ENCODE peak calls at places on chromosomes 7 and 10, in eight cellular contexts. One of them, this sample, is unnamed.

GRCh38 chr10:99906470-99906869 is 103.3 kb downstream of the DNMBP start:
- DNase-seq in activated CD8-positive, alpha-beta memory T cell treated with anti-CD3 and anti-CD28 coated beads for 1 hour: no peak
- DNase-seq in NCI-H82: no peak
- DNase-seq in cardiac septum: no peak
- DNase-seq in psoas muscle: peak
- DNase-seq in stimulated activated CD4-positive, alpha-beta T cell treated with anti-CD3 and anti-CD28 coated beads, TNF-alpha, amount 100 ng/mL, for 24 hours: no peak
- DNase-seq in HEK293T: no peak
- DNase-seq in Panc1: peak
- DNase-seq in this sample: no peak

GRCh38 chr10:11993834-11994468 is 48.7 kb downstream of the UPF2 start:
- DNase-seq in Panc1: no peak
- DNase-seq in cardiac septum: no peak
- DNase-seq in NCI-H82: no peak
- DNase-seq in psoas muscle: no peak
- DNase-seq in activated CD8-positive, alpha-beta memory T cell treated with anti-CD3 and anti-CD28 coated beads for 1 hour: no peak
- DNase-seq in HEK293T: no peak
- DNase-seq in stimulated activated CD4-positive, alpha-beta T cell treated with anti-CD3 and anti-CD28 coated beads, TNF-alpha, amount 100 ng/mL, for 24 hours: no peak
- DNase-seq in this sample: no peak

GRCh38 chr10:77643795-77644468 is 6.3 kb upstream of the KCNMA1 start:
- DNase-seq in cardiac septum: no peak
- DNase-seq in activated CD8-positive, alpha-beta memory T cell treated with anti-CD3 and anti-CD28 coated beads for 1 hour: no peak
- DNase-seq in Panc1: no peak
- DNase-seq in stimulated activated CD4-positive, alpha-beta T cell treated with anti-CD3 and anti-CD28 coated beads, TNF-alpha, amount 100 ng/mL, for 24 hours: no peak
- DNase-seq in psoas muscle: no peak
- DNase-seq in NCI-H82: peak
- DNase-seq in HEK293T: peak
- DNase-seq in this sample: peak

GRCh38 chr7:74254858-74255379 is 720 bp upstream of the RFC2 start:
- DNase-seq in HEK293T: no peak
- DNase-seq in NCI-H82: no peak
- DNase-seq in cardiac septum: no peak
- DNase-seq in activated CD8-positive, alpha-beta memory T cell treated with anti-CD3 and anti-CD28 coated beads for 1 hour: no peak
- DNase-seq in stimulated activated CD4-positive, alpha-beta T cell treated with anti-CD3 and anti-CD28 coated beads, TNF-alpha, amount 100 ng/mL, for 24 hours: no peak
- DNase-seq in psoas muscle: no peak
- DNase-seq in Panc1: no peak
- DNase-seq in this sample: no peak

GRCh38 chr10:34343764-34344163 is 471.3 kb downstream of the PARD3 start:
- DNase-seq in cardiac septum: no peak
- DNase-seq in NCI-H82: no peak
- DNase-seq in HEK293T: no peak
- DNase-seq in stimulated activated CD4-positive, alpha-beta T cell treated with anti-CD3 and anti-CD28 coated beads, TNF-alpha, amount 100 ng/mL, for 24 hours: no peak
- DNase-seq in activated CD8-positive, alpha-beta memory T cell treated with anti-CD3 and anti-CD28 coated beads for 1 hour: no peak
- DNase-seq in psoas muscle: no peak
- DNase-seq in Panc1: no peak
- DNase-seq in this sample: peak

GRCh38 chr10:87931836-87932230 is 68.4 kb downstream of the PTEN start:
- DNase-seq in NCI-H82: no peak
- DNase-seq in cardiac septum: no peak
- DNase-seq in activated CD8-positive, alpha-beta memory T cell treated with anti-CD3 and anti-CD28 coated beads for 1 hour: no peak
- DNase-seq in psoas muscle: no peak
- DNase-seq in stimulated activated CD4-positive, alpha-beta T cell treated with anti-CD3 and anti-CD28 coated beads, TNF-alpha, amount 100 ng/mL, for 24 hours: no peak
- DNase-seq in HEK293T: no peak
- DNase-seq in Panc1: no peak
- DNase-seq in this sample: peak

GRCh38 chr7:150378115-150378852 is 846 bp upstream of the ZNF775 start:
- DNase-seq in HEK293T: peak
- DNase-seq in cardiac septum: no peak
- DNase-seq in activated CD8-positive, alpha-beta memory T cell treated with anti-CD3 and anti-CD28 coated beads for 1 hour: peak
- DNase-seq in psoas muscle: peak
- DNase-seq in stimulated activated CD4-positive, alpha-beta T cell treated with anti-CD3 and anti-CD28 coated beads, TNF-alpha, amount 100 ng/mL, for 24 hours: no peak
- DNase-seq in NCI-H82: peak
- DNase-seq in Panc1: no peak
- DNase-seq in this sample: peak

GRCh38 chr10:73888514-73888913 is 14.2 kb upstream of the CAMK2G start:
- DNase-seq in stimulated activated CD4-positive, alpha-beta T cell treated with anti-CD3 and anti-CD28 coated beads, TNF-alpha, amount 100 ng/mL, for 24 hours: no peak
- DNase-seq in NCI-H82: no peak
- DNase-seq in Panc1: no peak
- DNase-seq in cardiac septum: no peak
- DNase-seq in activated CD8-positive, alpha-beta memory T cell treated with anti-CD3 and anti-CD28 coated beads for 1 hour: no peak
- DNase-seq in HEK293T: no peak
- DNase-seq in psoas muscle: peak
- DNase-seq in this sample: peak

GRCh38 chr10:123558651-123559050 is 107.5 kb upstream of the GPR26 start:
- DNase-seq in stimulated activated CD4-positive, alpha-beta T cell treated with anti-CD3 and anti-CD28 coated beads, TNF-alpha, amount 100 ng/mL, for 24 hours: no peak
- DNase-seq in NCI-H82: no peak
- DNase-seq in cardiac septum: no peak
- DNase-seq in activated CD8-positive, alpha-beta memory T cell treated with anti-CD3 and anti-CD28 coated beads for 1 hour: no peak
- DNase-seq in psoas muscle: no peak
- DNase-seq in HEK293T: no peak
- DNase-seq in Panc1: no peak
- DNase-seq in this sample: no peak

GRCh38 chr7:114026486-114027089 is 107.8 kb upstream of the PPP1R3A start:
- DNase-seq in psoas muscle: no peak
- DNase-seq in Panc1: peak
- DNase-seq in HEK293T: peak
- DNase-seq in NCI-H82: peak
- DNase-seq in stimulated activated CD4-positive, alpha-beta T cell treated with anti-CD3 and anti-CD28 coated beads, TNF-alpha, amount 100 ng/mL, for 24 hours: no peak
- DNase-seq in activated CD8-positive, alpha-beta memory T cell treated with anti-CD3 and anti-CD28 coated beads for 1 hour: no peak
- DNase-seq in cardiac septum: no peak
- DNase-seq in this sample: peak

GRCh38 chr7:33400214-33400538 is 270.8 kb downstream of the BBS9 start:
- DNase-seq in activated CD8-positive, alpha-beta memory T cell treated with anti-CD3 and anti-CD28 coated beads for 1 hour: no peak
- DNase-seq in cardiac septum: no peak
- DNase-seq in psoas muscle: no peak
- DNase-seq in stimulated activated CD4-positive, alpha-beta T cell treated with anti-CD3 and anti-CD28 coated beads, TNF-alpha, amount 100 ng/mL, for 24 hours: no peak
- DNase-seq in Panc1: no peak
- DNase-seq in NCI-H82: no peak
- DNase-seq in HEK293T: no peak
- DNase-seq in this sample: no peak

GRCh38 chr7:73865738-73866445 is 4.9 kb downstream of the TMEM270 start:
- DNase-seq in psoas muscle: peak
- DNase-seq in Panc1: no peak
- DNase-seq in HEK293T: no peak
- DNase-seq in cardiac septum: no peak
- DNase-seq in stimulated activated CD4-positive, alpha-beta T cell treated with anti-CD3 and anti-CD28 coated beads, TNF-alpha, amount 100 ng/mL, for 24 hours: no peak
- DNase-seq in NCI-H82: peak
- DNase-seq in activated CD8-positive, alpha-beta memory T cell treated with anti-CD3 and anti-CD28 coated beads for 1 hour: no peak
- DNase-seq in this sample: peak

GRCh38 chr10:26438534-26439269 is 561 bp downstream of the APBB1IP start:
- DNase-seq in NCI-H82: no peak
- DNase-seq in HEK293T: no peak
- DNase-seq in psoas muscle: peak
- DNase-seq in activated CD8-positive, alpha-beta memory T cell treated with anti-CD3 and anti-CD28 coated beads for 1 hour: peak
- DNase-seq in Panc1: no peak
- DNase-seq in cardiac septum: peak
- DNase-seq in stimulated activated CD4-positive, alpha-beta T cell treated with anti-CD3 and anti-CD28 coated beads, TNF-alpha, amount 100 ng/mL, for 24 hours: peak
- DNase-seq in this sample: peak

GRCh38 chr7:93055543-93056107 is 62.2 kb downstream of the SAMD9 start:
- DNase-seq in stimulated activated CD4-positive, alpha-beta T cell treated with anti-CD3 and anti-CD28 coated beads, TNF-alpha, amount 100 ng/mL, for 24 hours: no peak
- DNase-seq in cardiac septum: no peak
- DNase-seq in activated CD8-positive, alpha-beta memory T cell treated with anti-CD3 and anti-CD28 coated beads for 1 hour: no peak
- DNase-seq in NCI-H82: peak
- DNase-seq in HEK293T: peak
- DNase-seq in psoas muscle: no peak
- DNase-seq in Panc1: peak
- DNase-seq in this sample: peak

GRCh38 chr10:70272925-70273316 is 10.9 kb downstream of the NPFFR1 start:
- DNase-seq in stimulated activated CD4-positive, alpha-beta T cell treated with anti-CD3 and anti-CD28 coated beads, TNF-alpha, amount 100 ng/mL, for 24 hours: no peak
- DNase-seq in HEK293T: peak
- DNase-seq in psoas muscle: no peak
- DNase-seq in Panc1: no peak
- DNase-seq in cardiac septum: no peak
- DNase-seq in activated CD8-positive, alpha-beta memory T cell treated with anti-CD3 and anti-CD28 coated beads for 1 hour: no peak
- DNase-seq in NCI-H82: no peak
- DNase-seq in this sample: peak

GRCh38 chr10:6920072-6921019 is 340.3 kb upstream of the PRKCQ start:
- DNase-seq in cardiac septum: peak
- DNase-seq in activated CD8-positive, alpha-beta memory T cell treated with anti-CD3 and anti-CD28 coated beads for 1 hour: peak
- DNase-seq in HEK293T: peak
- DNase-seq in Panc1: peak
- DNase-seq in NCI-H82: peak
- DNase-seq in stimulated activated CD4-positive, alpha-beta T cell treated with anti-CD3 and anti-CD28 coated beads, TNF-alpha, amount 100 ng/mL, for 24 hours: peak
- DNase-seq in psoas muscle: peak
- DNase-seq in this sample: peak

GRCh38 chr7:87875151-87876039 is 765 bp downstream of the SLC25A40 start:
- DNase-seq in HEK293T: peak
- DNase-seq in NCI-H82: peak
- DNase-seq in Panc1: no peak
- DNase-seq in activated CD8-positive, alpha-beta memory T cell treated with anti-CD3 and anti-CD28 coated beads for 1 hour: no peak
- DNase-seq in stimulated activated CD4-positive, alpha-beta T cell treated with anti-CD3 and anti-CD28 coated beads, TNF-alpha, amount 100 ng/mL, for 24 hours: no peak
- DNase-seq in psoas muscle: no peak
- DNase-seq in cardiac septum: no peak
- DNase-seq in this sample: no peak

GRCh38 chr7:30278849-30279505 is 5.4 kb upstream of the ZNRF2 start:
- DNase-seq in cardiac septum: no peak
- DNase-seq in NCI-H82: no peak
- DNase-seq in stimulated activated CD4-positive, alpha-beta T cell treated with anti-CD3 and anti-CD28 coated beads, TNF-alpha, amount 100 ng/mL, for 24 hours: no peak
- DNase-seq in HEK293T: no peak
- DNase-seq in psoas muscle: no peak
- DNase-seq in Panc1: no peak
- DNase-seq in activated CD8-positive, alpha-beta memory T cell treated with anti-CD3 and anti-CD28 coated beads for 1 hour: no peak
- DNase-seq in this sample: no peak

GRCh38 chr10:14884082-14884481 is 5.4 kb downstream of the SUV39H2 start:
- DNase-seq in Panc1: no peak
- DNase-seq in cardiac septum: no peak
- DNase-seq in stimulated activated CD4-positive, alpha-beta T cell treated with anti-CD3 and anti-CD28 coated beads, TNF-alpha, amount 100 ng/mL, for 24 hours: no peak
- DNase-seq in activated CD8-positive, alpha-beta memory T cell treated with anti-CD3 and anti-CD28 coated beads for 1 hour: no peak
- DNase-seq in HEK293T: no peak
- DNase-seq in psoas muscle: no peak
- DNase-seq in NCI-H82: no peak
- DNase-seq in this sample: no peak

GRCh38 chr7:91079491-91079890 is 184.7 kb upstream of the FZD1 start:
- DNase-seq in cardiac septum: no peak
- DNase-seq in stimulated activated CD4-positive, alpha-beta T cell treated with anti-CD3 and anti-CD28 coated beads, TNF-alpha, amount 100 ng/mL, for 24 hours: no peak
- DNase-seq in NCI-H82: no peak
- DNase-seq in activated CD8-positive, alpha-beta memory T cell treated with anti-CD3 and anti-CD28 coated beads for 1 hour: no peak
- DNase-seq in Panc1: no peak
- DNase-seq in HEK293T: no peak
- DNase-seq in psoas muscle: no peak
- DNase-seq in this sample: peak

GRCh38 chr10:35545878-35546631 is 59.1 kb upstream of the GJD4 start:
- DNase-seq in activated CD8-positive, alpha-beta memory T cell treated with anti-CD3 and anti-CD28 coated beads for 1 hour: no peak
- DNase-seq in cardiac septum: no peak
- DNase-seq in stimulated activated CD4-positive, alpha-beta T cell treated with anti-CD3 and anti-CD28 coated beads, TNF-alpha, amount 100 ng/mL, for 24 hours: no peak
- DNase-seq in HEK293T: no peak
- DNase-seq in Panc1: no peak
- DNase-seq in NCI-H82: no peak
- DNase-seq in psoas muscle: no peak
- DNase-seq in this sample: peak

GRCh38 chr7:107528461-107528860 is 35.3 kb downstream of the COG5 start:
- DNase-seq in NCI-H82: no peak
- DNase-seq in activated CD8-positive, alpha-beta memory T cell treated with anti-CD3 and anti-CD28 coated beads for 1 hour: no peak
- DNase-seq in cardiac septum: no peak
- DNase-seq in Panc1: no peak
- DNase-seq in stimulated activated CD4-positive, alpha-beta T cell treated with anti-CD3 and anti-CD28 coated beads, TNF-alpha, amount 100 ng/mL, for 24 hours: no peak
- DNase-seq in HEK293T: no peak
- DNase-seq in psoas muscle: no peak
- DNase-seq in this sample: peak

GRCh38 chr7:67413670-67414069 is 417.0 kb downstream of the TYW1 start:
- DNase-seq in HEK293T: no peak
- DNase-seq in NCI-H82: no peak
- DNase-seq in cardiac septum: no peak
- DNase-seq in stimulated activated CD4-positive, alpha-beta T cell treated with anti-CD3 and anti-CD28 coated beads, TNF-alpha, amount 100 ng/mL, for 24 hours: no peak
- DNase-seq in psoas muscle: no peak
- DNase-seq in Panc1: no peak
- DNase-seq in activated CD8-positive, alpha-beta memory T cell treated with anti-CD3 and anti-CD28 coated beads for 1 hour: no peak
- DNase-seq in this sample: no peak

GRCh38 chr7:374706-375490 is 84.9 kb downstream of the FOXL3 start:
- DNase-seq in stimulated activated CD4-positive, alpha-beta T cell treated with anti-CD3 and anti-CD28 coated beads, TNF-alpha, amount 100 ng/mL, for 24 hours: no peak
- DNase-seq in Panc1: no peak
- DNase-seq in HEK293T: no peak
- DNase-seq in psoas muscle: peak
- DNase-seq in cardiac septum: peak
- DNase-seq in activated CD8-positive, alpha-beta memory T cell treated with anti-CD3 and anti-CD28 coated beads for 1 hour: no peak
- DNase-seq in NCI-H82: no peak
- DNase-seq in this sample: no peak

GRCh38 chr7:84204655-84205054 is 10.1 kb upstream of the SEMA3A start:
- DNase-seq in HEK293T: no peak
- DNase-seq in psoas muscle: no peak
- DNase-seq in stimulated activated CD4-positive, alpha-beta T cell treated with anti-CD3 and anti-CD28 coated beads, TNF-alpha, amount 100 ng/mL, for 24 hours: no peak
- DNase-seq in activated CD8-positive, alpha-beta memory T cell treated with anti-CD3 and anti-CD28 coated beads for 1 hour: no peak
- DNase-seq in NCI-H82: no peak
- DNase-seq in Panc1: no peak
- DNase-seq in cardiac septum: no peak
- DNase-seq in this sample: no peak

GRCh38 chr7:107691713-107692112 is 31.1 kb downstream of the SLC26A4 start:
- DNase-seq in Panc1: no peak
- DNase-seq in psoas muscle: no peak
- DNase-seq in stimulated activated CD4-positive, alpha-beta T cell treated with anti-CD3 and anti-CD28 coated beads, TNF-alpha, amount 100 ng/mL, for 24 hours: no peak
- DNase-seq in cardiac septum: no peak
- DNase-seq in NCI-H82: peak
- DNase-seq in HEK293T: no peak
- DNase-seq in activated CD8-positive, alpha-beta memory T cell treated with anti-CD3 and anti-CD28 coated beads for 1 hour: no peak
- DNase-seq in this sample: no peak

GRCh38 chr10:89092981-89093380 is 102.4 kb downstream of the FAS start:
- DNase-seq in stimulated activated CD4-positive, alpha-beta T cell treated with anti-CD3 and anti-CD28 coated beads, TNF-alpha, amount 100 ng/mL, for 24 hours: no peak
- DNase-seq in Panc1: no peak
- DNase-seq in cardiac septum: no peak
- DNase-seq in psoas muscle: no peak
- DNase-seq in HEK293T: no peak
- DNase-seq in NCI-H82: no peak
- DNase-seq in activated CD8-positive, alpha-beta memory T cell treated with anti-CD3 and anti-CD28 coated beads for 1 hour: no peak
- DNase-seq in this sample: no peak

GRCh38 chr7:18356195-18356645 is 139.3 kb upstream of the HDAC9 start:
- DNase-seq in stimulated activated CD4-positive, alpha-beta T cell treated with anti-CD3 and anti-CD28 coated beads, TNF-alpha, amount 100 ng/mL, for 24 hours: no peak
- DNase-seq in NCI-H82: peak
- DNase-seq in HEK293T: peak
- DNase-seq in activated CD8-positive, alpha-beta memory T cell treated with anti-CD3 and anti-CD28 coated beads for 1 hour: no peak
- DNase-seq in psoas muscle: no peak
- DNase-seq in cardiac septum: no peak
- DNase-seq in Panc1: peak
- DNase-seq in this sample: peak

GRCh38 chr10:47374611-47375536 is 9.2 kb downstream of the ZNF488 start:
- DNase-seq in stimulated activated CD4-positive, alpha-beta T cell treated with anti-CD3 and anti-CD28 coated beads, TNF-alpha, amount 100 ng/mL, for 24 hours: no peak
- DNase-seq in activated CD8-positive, alpha-beta memory T cell treated with anti-CD3 and anti-CD28 coated beads for 1 hour: no peak
- DNase-seq in cardiac septum: no peak
- DNase-seq in HEK293T: no peak
- DNase-seq in Panc1: no peak
- DNase-seq in NCI-H82: no peak
- DNase-seq in psoas muscle: peak
- DNase-seq in this sample: peak

GRCh38 chr10:113381906-113382562 is 170.8 kb upstream of the HABP2 start:
- DNase-seq in stimulated activated CD4-positive, alpha-beta T cell treated with anti-CD3 and anti-CD28 coated beads, TNF-alpha, amount 100 ng/mL, for 24 hours: no peak
- DNase-seq in psoas muscle: no peak
- DNase-seq in HEK293T: no peak
- DNase-seq in activated CD8-positive, alpha-beta memory T cell treated with anti-CD3 and anti-CD28 coated beads for 1 hour: no peak
- DNase-seq in Panc1: no peak
- DNase-seq in cardiac septum: no peak
- DNase-seq in NCI-H82: no peak
- DNase-seq in this sample: peak

GRCh38 chr10:79146611-79147130 is 77.9 kb downstream of the ZMIZ1 start:
- DNase-seq in Panc1: no peak
- DNase-seq in stimulated activated CD4-positive, alpha-beta T cell treated with anti-CD3 and anti-CD28 coated beads, TNF-alpha, amount 100 ng/mL, for 24 hours: no peak
- DNase-seq in psoas muscle: peak
- DNase-seq in activated CD8-positive, alpha-beta memory T cell treated with anti-CD3 and anti-CD28 coated beads for 1 hour: no peak
- DNase-seq in cardiac septum: no peak
- DNase-seq in NCI-H82: no peak
- DNase-seq in HEK293T: no peak
- DNase-seq in this sample: no peak

GRCh38 chr10:60605476-60605875 is 172.8 kb upstream of the CDK1 start:
- DNase-seq in cardiac septum: no peak
- DNase-seq in Panc1: no peak
- DNase-seq in activated CD8-positive, alpha-beta memory T cell treated with anti-CD3 and anti-CD28 coated beads for 1 hour: no peak
- DNase-seq in psoas muscle: no peak
- DNase-seq in NCI-H82: no peak
- DNase-seq in stimulated activated CD4-positive, alpha-beta T cell treated with anti-CD3 and anti-CD28 coated beads, TNF-alpha, amount 100 ng/mL, for 24 hours: no peak
- DNase-seq in HEK293T: no peak
- DNase-seq in this sample: no peak

GRCh38 chr7:85033263-85033662 is 153.6 kb downstream of the SEMA3D start:
- DNase-seq in Panc1: no peak
- DNase-seq in HEK293T: no peak
- DNase-seq in NCI-H82: peak
- DNase-seq in psoas muscle: no peak
- DNase-seq in stimulated activated CD4-positive, alpha-beta T cell treated with anti-CD3 and anti-CD28 coated beads, TNF-alpha, amount 100 ng/mL, for 24 hours: no peak
- DNase-seq in cardiac septum: no peak
- DNase-seq in activated CD8-positive, alpha-beta memory T cell treated with anti-CD3 and anti-CD28 coated beads for 1 hour: no peak
- DNase-seq in this sample: no peak

GRCh38 chr7:101631224-101631714 is 2.2 kb upstream of the MYL10 start:
- DNase-seq in cardiac septum: no peak
- DNase-seq in NCI-H82: no peak
- DNase-seq in HEK293T: no peak
- DNase-seq in activated CD8-positive, alpha-beta memory T cell treated with anti-CD3 and anti-CD28 coated beads for 1 hour: no peak
- DNase-seq in psoas muscle: no peak
- DNase-seq in Panc1: no peak
- DNase-seq in stimulated activated CD4-positive, alpha-beta T cell treated with anti-CD3 and anti-CD28 coated beads, TNF-alpha, amount 100 ng/mL, for 24 hours: no peak
- DNase-seq in this sample: no peak